ENCODE peak calls at places on chromosomes 6 and 20, in eight cellular contexts. U is H9; K is activated CD4-positive, CD25-positive, alpha-beta regulatory T cell; D is HS-5; I is NCI-H2081; Y is lung; Q is right lobe of liver; N is activated CD4-positive, alpha-beta T cell treated with anti-CD3 and anti-CD28 coated beads for 1 hour. E is an unnamed sample.

GRCh38 chr20:33789109-33789857 is 21.9 kb upstream of the CHMP4B start:
- DNase-seq in U (no peak), I (no peak), D (peak), Q (peak), N (no peak), Y (peak), K (no peak), E (no peak)

GRCh38 chr6:33018904-33019303 is 9.5 kb upstream of the HLA-DOA start:
- DNase-seq in Q (peak), D (no peak), K (no peak), U (no peak), Y (peak), I (no peak), N (no peak), E (no peak)

GRCh38 chr20:50224553-50225255 is 34.1 kb downstream of the CEBPB start:
- DNase-seq in Q (no peak), U (no peak), N (no peak), I (no peak), Y (peak), K (no peak), D (peak), E (no peak)

GRCh38 chr6:56685102-56685733 is 42.5 kb upstream of the DST start:
- DNase-seq in D (no peak), U (no peak), I (peak), N (no peak), Q (no peak), K (no peak), Y (no peak), E (no peak)

GRCh38 chr6:36911946-36912555 is 26.3 kb downstream of the C6orf89 start:
- DNase-seq in K (no peak), N (no peak), I (no peak), U (no peak), Y (no peak), D (no peak), Q (no peak), E (no peak)

GRCh38 chr6:92906385-92906784 is 513.0 kb downstream of the EPHA7 start:
- DNase-seq in K (no peak), Q (no peak), D (no peak), Y (no peak), I (no peak), N (no peak), U (no peak), E (no peak)

GRCh38 chr6:30752164-30752927 is 8.0 kb upstream of the IER3 start:
- DNase-seq in U (no peak), I (no peak), N (no peak), D (peak), K (no peak), Q (peak), Y (peak), E (no peak)

GRCh38 chr6:11938285-11938890 is 73.7 kb upstream of the HIVEP1 start:
- DNase-seq in U (peak), Y (no peak), Q (peak), I (no peak), K (no peak), N (no peak), D (no peak), E (no peak)

GRCh38 chr6:117776441-117776840 is 101.2 kb downstream of the NUS1 start:
- DNase-seq in Q (no peak), U (no peak), I (no peak), Y (no peak), K (no peak), N (no peak), D (no peak), E (no peak)

GRCh38 chr6:155328539-155329459 is 14.5 kb upstream of the TFB1M start:
- DNase-seq in K (no peak), U (no peak), D (no peak), Y (peak), I (peak), N (no peak), Q (no peak), E (no peak)

GRCh38 chr6:9397981-9398559 is 962.7 kb upstream of the SLC35B3 start:
- DNase-seq in N (no peak), D (no peak), K (no peak), Q (no peak), U (no peak), I (peak), Y (peak), E (no peak)

GRCh38 chr6:68976260-68976659 is 341.2 kb downstream of the ADGRB3 start:
- DNase-seq in U (no peak), N (no peak), Q (no peak), I (no peak), K (no peak), Y (no peak), D (no peak), E (no peak)

GRCh38 chr6:140071601-140072062 is 697.2 kb upstream of the CITED2 start:
- DNase-seq in Y (no peak), Q (no peak), U (no peak), I (no peak), N (no peak), K (no peak), D (peak), E (no peak)

GRCh38 chr20:35091808-35092523 is 641 bp downstream of the TRPC4AP start:
- DNase-seq in D (no peak), I (peak), Y (no peak), N (no peak), U (no peak), Q (no peak), K (no peak), E (peak)

GRCh38 chr6:121157913-121158312 is 176.4 kb downstream of the TBC1D32 start:
- DNase-seq in Q (no peak), K (no peak), Y (no peak), D (no peak), N (no peak), U (no peak), I (no peak), E (no peak)

GRCh38 chr6:111692327-111693164 is 86.9 kb upstream of the TRAF3IP2 start:
- DNase-seq in Y (no peak), N (no peak), K (no peak), Q (peak), U (no peak), D (no peak), I (no peak), E (no peak)

GRCh38 chr20:23125625-23126191 is 39.6 kb upstream of the CD93 start:
- DNase-seq in U (no peak), N (no peak), Y (peak), I (no peak), K (no peak), D (no peak), Q (no peak), E (no peak)

GRCh38 chr6:31354248-31354647 is 2.7 kb downstream of the HLA-B start:
- DNase-seq in Q (no peak), I (no peak), U (no peak), D (no peak), N (no peak), Y (no peak), K (no peak), E (no peak)

GRCh38 chr6:11263185-11263817 is 30.8 kb upstream of the NEDD9 start:
- DNase-seq in I (no peak), U (no peak), Y (peak), D (peak), Q (peak), K (no peak), N (no peak), E (no peak)

GRCh38 chr6:125679128-125679527 is 70.3 kb upstream of the HEY2 start:
- DNase-seq in K (no peak), N (no peak), D (no peak), Q (no peak), I (no peak), Y (no peak), U (no peak), E (no peak)

GRCh38 chr6:153059757-153060156 is 57.2 kb upstream of the MTRF1L start:
- DNase-seq in D (no peak), U (no peak), Y (no peak), K (no peak), N (no peak), I (no peak), Q (no peak), E (no peak)

GRCh38 chr6:16639689-16640480 is 121.4 kb downstream of the ATXN1 start:
- DNase-seq in K (no peak), I (no peak), U (no peak), Y (no peak), D (peak), Q (no peak), N (no peak), E (no peak)

GRCh38 chr20:16158090-16158975 is 414.9 kb downstream of the KIF16B start:
- DNase-seq in D (no peak), N (no peak), Y (no peak), K (no peak), U (no peak), I (no peak), Q (no peak), E (no peak)

GRCh38 chr6:112466378-112467151 is 119.4 kb downstream of the RFPL4B start:
- DNase-seq in K (no peak), N (no peak), D (peak), U (no peak), Y (no peak), I (no peak), Q (no peak), E (no peak)

GRCh38 chr6:169323221-169323620 is 69.6 kb upstream of the THBS2 start:
- DNase-seq in Q (no peak), Y (peak), N (no peak), U (no peak), K (no peak), D (no peak), I (no peak), E (no peak)

GRCh38 chr20:49276895-49277785 is 717 bp downstream of the ZNFX1 start:
- DNase-seq in N (peak), U (no peak), Y (peak), K (peak), D (no peak), I (no peak), Q (peak), E (peak)

GRCh38 chr6:136063095-136063494 is 187.0 kb downstream of the MTFR2 start:
- DNase-seq in N (no peak), Y (no peak), I (no peak), K (no peak), D (no peak), U (no peak), Q (no peak), E (no peak)

GRCh38 chr6:158039178-158039557 is 57.5 kb downstream of the SYNJ2 start:
- DNase-seq in D (no peak), Y (no peak), K (no peak), N (no peak), Q (no peak), U (no peak), I (no peak), E (no peak)

GRCh38 chr20:43849496-43850197 is 65.0 kb upstream of the TOX2 start:
- DNase-seq in I (no peak), Y (peak), D (no peak), U (no peak), K (no peak), Q (peak), N (no peak), E (no peak)

GRCh38 chr6:73325656-73326055 is 28.4 kb downstream of the DPPA5 start:
- DNase-seq in N (no peak), D (no peak), Q (no peak), Y (no peak), U (no peak), I (no peak), K (no peak), E (no peak)

GRCh38 chr6:159473435-159473834 is 219.6 kb downstream of the SOD2 start:
- DNase-seq in U (no peak), N (no peak), Q (no peak), K (no peak), I (no peak), D (no peak), Y (no peak), E (no peak)

GRCh38 chr6:109424946-109425345 is 15.5 kb downstream of the PPIL6 start:
- DNase-seq in Q (no peak), N (no peak), U (no peak), K (no peak), I (no peak), Y (no peak), D (no peak), E (no peak)

GRCh38 chr20:51529758-51530157 is 12.8 kb downstream of the NFATC2 start:
- DNase-seq in Q (no peak), K (peak), I (no peak), Y (no peak), U (no peak), N (peak), D (no peak), E (peak)

GRCh38 chr6:4313044-4313686 is 177.8 kb upstream of the ECI2 start:
- DNase-seq in Y (peak), D (peak), U (peak), K (no peak), Q (no peak), I (peak), N (no peak), E (no peak)

E was measured in CD8-positive, alpha-beta memory T cell.